ENCODE peak calls at places on chromosome 9, in seven cellular contexts. One of them, this sample, is unnamed. For H3K27me3, the result is how much of the 10 kb centered on the place peaks cover.

GRCh38 chr9:121154782-121155181 is 46.9 kb downstream of the RAB14 start:
- DNase-seq in colonic mucosa: no peak
- DNase-seq in IMR-90: peak
- DNase-seq in testis: no peak
- DNase-seq in GM23338: no peak
- DNase-seq in esophagus squamous epithelium: no peak
- DNase-seq in A673: no peak
- DNase-seq in this sample: no peak

GRCh38 chr9:83062011-83062652 is 810 bp downstream of the RASEF start:
- DNase-seq in GM23338: peak
- DNase-seq in A673: peak
- DNase-seq in esophagus squamous epithelium: no peak
- DNase-seq in IMR-90: peak
- DNase-seq in colonic mucosa: peak
- DNase-seq in testis: peak
- DNase-seq in this sample: no peak

GRCh38 chr9:131559416-131560000 is 14.2 kb downstream of the PRRT1B start:
- DNase-seq in esophagus squamous epithelium: no peak
- DNase-seq in A673: no peak
- DNase-seq in IMR-90: no peak
- DNase-seq in testis: no peak
- DNase-seq in GM23338: no peak
- DNase-seq in colonic mucosa: no peak
- DNase-seq in this sample: no peak

GRCh38 chr9:249025-249424 is 34.4 kb downstream of the DOCK8 start:
- DNase-seq in A673: no peak
- DNase-seq in GM23338: no peak
- DNase-seq in colonic mucosa: no peak
- DNase-seq in IMR-90: no peak
- DNase-seq in testis: no peak
- DNase-seq in esophagus squamous epithelium: no peak
- DNase-seq in this sample: no peak

GRCh38 chr9:75197521-75197920 is 109.2 kb downstream of the OSTF1 start:
- DNase-seq in IMR-90: no peak
- DNase-seq in GM23338: no peak
- DNase-seq in testis: no peak
- DNase-seq in A673: peak
- DNase-seq in colonic mucosa: no peak
- DNase-seq in esophagus squamous epithelium: no peak
- DNase-seq in this sample: no peak

GRCh38 chr9:10050016-10050415 is 562.8 kb downstream of the PTPRD start:
- DNase-seq in esophagus squamous epithelium: no peak
- DNase-seq in colonic mucosa: no peak
- DNase-seq in A673: no peak
- DNase-seq in testis: no peak
- DNase-seq in IMR-90: peak
- DNase-seq in GM23338: no peak
- DNase-seq in this sample: no peak

GRCh38 chr9:125374443-125375309 is 113.0 kb downstream of the GAPVD1 start:
- DNase-seq in testis: peak
- DNase-seq in IMR-90: peak
- DNase-seq in GM23338: peak
- DNase-seq in A673: peak
- DNase-seq in colonic mucosa: peak
- DNase-seq in esophagus squamous epithelium: no peak
- DNase-seq in this sample: peak

GRCh38 chr9:2526071-2526862 is 95.3 kb upstream of the VLDLR start:
- DNase-seq in A673: no peak
- DNase-seq in esophagus squamous epithelium: no peak
- DNase-seq in GM23338: no peak
- DNase-seq in IMR-90: no peak
- DNase-seq in colonic mucosa: no peak
- DNase-seq in testis: no peak
- DNase-seq in this sample: no peak

GRCh38 chr9:137550958-137551655 is 572 bp upstream of the MRPL41 start:
- DNase-seq in colonic mucosa: no peak
- DNase-seq in IMR-90: peak
- DNase-seq in testis: no peak
- DNase-seq in esophagus squamous epithelium: no peak
- DNase-seq in A673: no peak
- DNase-seq in GM23338: peak
- DNase-seq in this sample: no peak

GRCh38 chr9:76827286-76828080 is 63.2 kb downstream of the PCA3 start:
- DNase-seq in testis: no peak
- DNase-seq in colonic mucosa: no peak
- DNase-seq in GM23338: no peak
- DNase-seq in A673: no peak
- DNase-seq in IMR-90: no peak
- DNase-seq in esophagus squamous epithelium: no peak
- DNase-seq in this sample: no peak

GRCh38 chr9:6959275-6960000 is 201.7 kb downstream of the KDM4C start:
- DNase-seq in esophagus squamous epithelium: no peak
- DNase-seq in testis: no peak
- DNase-seq in IMR-90: no peak
- DNase-seq in GM23338: no peak
- DNase-seq in A673: peak
- DNase-seq in colonic mucosa: no peak
- DNase-seq in this sample: no peak

GRCh38 chr9:33143241-33143642 is 23.9 kb downstream of the B4GALT1 start:
- DNase-seq in testis: peak
- DNase-seq in esophagus squamous epithelium: no peak
- DNase-seq in IMR-90: peak
- DNase-seq in GM23338: no peak
- DNase-seq in colonic mucosa: no peak
- DNase-seq in A673: peak
- DNase-seq in this sample: no peak

GRCh38 chr9:121059998-121060636 is 10.0 kb upstream of the C5 start:
- DNase-seq in testis: peak
- DNase-seq in colonic mucosa: peak
- DNase-seq in IMR-90: peak
- DNase-seq in esophagus squamous epithelium: no peak
- DNase-seq in A673: peak
- DNase-seq in GM23338: peak
- DNase-seq in this sample: no peak

GRCh38 chr9:34759432-34760134 is 49.6 kb upstream of the CCL21 start:
- DNase-seq in IMR-90: no peak
- DNase-seq in colonic mucosa: no peak
- DNase-seq in esophagus squamous epithelium: no peak
- DNase-seq in GM23338: no peak
- DNase-seq in A673: no peak
- DNase-seq in testis: no peak
- DNase-seq in this sample: no peak

GRCh38 chr9:125517577-125517976 is 189.4 kb downstream of the MAPKAP1 start:
- DNase-seq in colonic mucosa: no peak
- DNase-seq in esophagus squamous epithelium: no peak
- DNase-seq in IMR-90: no peak
- DNase-seq in A673: no peak
- DNase-seq in testis: no peak
- DNase-seq in GM23338: peak
- DNase-seq in this sample: no peak

GRCh38 chr9:138098908-138099791 is 221.6 kb downstream of the CACNA1B start:
- DNase-seq in colonic mucosa: peak
- DNase-seq in IMR-90: no peak
- DNase-seq in testis: peak
- DNase-seq in A673: no peak
- DNase-seq in GM23338: no peak
- DNase-seq in esophagus squamous epithelium: no peak
- DNase-seq in this sample: no peak

GRCh38 chr9:75001719-75002421 is 26.2 kb downstream of the CARNMT1 start:
- DNase-seq in IMR-90: peak
- DNase-seq in esophagus squamous epithelium: no peak
- DNase-seq in testis: no peak
- DNase-seq in A673: peak
- DNase-seq in GM23338: peak
- DNase-seq in colonic mucosa: peak
- DNase-seq in this sample: no peak

GRCh38 chr9:2640570-2640969 is 19.0 kb downstream of the VLDLR start:
- DNase-seq in esophagus squamous epithelium: no peak
- DNase-seq in A673: no peak
- DNase-seq in colonic mucosa: no peak
- DNase-seq in GM23338: no peak
- DNase-seq in testis: no peak
- DNase-seq in IMR-90: no peak
- DNase-seq in this sample: no peak

GRCh38 chr9:97703437-97704326 is 6.5 kb upstream of the XPA start:
- DNase-seq in esophagus squamous epithelium: no peak
- DNase-seq in GM23338: no peak
- DNase-seq in colonic mucosa: no peak
- DNase-seq in testis: no peak
- DNase-seq in IMR-90: peak
- DNase-seq in A673: no peak
- DNase-seq in this sample: peak

GRCh38 chr9:77763566-77763965 is 115.4 kb upstream of the GNA14 start:
- DNase-seq in colonic mucosa: no peak
- DNase-seq in A673: no peak
- DNase-seq in testis: no peak
- DNase-seq in IMR-90: no peak
- DNase-seq in esophagus squamous epithelium: no peak
- DNase-seq in GM23338: no peak
- DNase-seq in this sample: no peak

GRCh38 chr9:35553670-35554543 is 51.2 kb upstream of the TESK1 start:
- DNase-seq in A673: peak
- DNase-seq in IMR-90: peak
- DNase-seq in testis: peak
- DNase-seq in esophagus squamous epithelium: no peak
- DNase-seq in GM23338: peak
- DNase-seq in colonic mucosa: peak
- DNase-seq in this sample: peak

GRCh38 chr9:115327441-115328122 is 209.6 kb upstream of the TNC start:
- DNase-seq in colonic mucosa: no peak
- DNase-seq in A673: no peak
- DNase-seq in IMR-90: peak
- DNase-seq in esophagus squamous epithelium: no peak
- DNase-seq in GM23338: no peak
- DNase-seq in testis: no peak
- DNase-seq in this sample: no peak

GRCh38 chr9:136995370-136995769 is 998 bp downstream of the CLIC3 start:
- DNase-seq in esophagus squamous epithelium: no peak
- DNase-seq in testis: no peak
- DNase-seq in A673: no peak
- DNase-seq in IMR-90: no peak
- DNase-seq in GM23338: no peak
- DNase-seq in colonic mucosa: no peak
- DNase-seq in this sample: no peak

GRCh38 chr9:123564652-123565051 is 208.7 kb downstream of the CRB2 start:
- DNase-seq in IMR-90: no peak
- DNase-seq in colonic mucosa: no peak
- DNase-seq in GM23338: no peak
- DNase-seq in esophagus squamous epithelium: no peak
- DNase-seq in testis: no peak
- DNase-seq in A673: no peak
- DNase-seq in this sample: no peak

GRCh38 chr9:123561055-123561454 is 205.1 kb downstream of the CRB2 start:
- DNase-seq in colonic mucosa: no peak
- DNase-seq in testis: no peak
- DNase-seq in A673: no peak
- DNase-seq in GM23338: peak
- DNase-seq in esophagus squamous epithelium: no peak
- DNase-seq in IMR-90: no peak
- DNase-seq in this sample: no peak

GRCh38 chr9:123567013-123567412 is 211.0 kb downstream of the CRB2 start:
- DNase-seq in testis: no peak
- DNase-seq in esophagus squamous epithelium: no peak
- DNase-seq in IMR-90: no peak
- DNase-seq in GM23338: no peak
- DNase-seq in colonic mucosa: no peak
- DNase-seq in A673: no peak
- DNase-seq in this sample: no peak

GRCh38 chr9:123568691-123569342 is 212.8 kb downstream of the CRB2 start:
- DNase-seq in colonic mucosa: no peak
- DNase-seq in esophagus squamous epithelium: no peak
- DNase-seq in A673: peak
- DNase-seq in GM23338: no peak
- DNase-seq in testis: peak
- DNase-seq in IMR-90: peak
- DNase-seq in this sample: no peak

GRCh38 chr9:123562844-123563346 is 206.9 kb downstream of the CRB2 start:
- DNase-seq in testis: peak
- DNase-seq in esophagus squamous epithelium: no peak
- DNase-seq in A673: no peak
- DNase-seq in colonic mucosa: no peak
- DNase-seq in GM23338: no peak
- DNase-seq in IMR-90: peak
- DNase-seq in this sample: no peak
- H3K27me3 ChIP-seq in testis: under half
- H3K27me3 ChIP-seq in esophagus squamous epithelium: under half
- H3K27me3 ChIP-seq in A673: under half
- H3K27me3 ChIP-seq in colonic mucosa: under half
- H3K27me3 ChIP-seq in GM23338: under half
- H3K27me3 ChIP-seq in IMR-90: under half
- H3K27me3 ChIP-seq in this sample: under half

GRCh38 chr9:19656704-19657103 is 132.1 kb downstream of the SLC24A2 start:
- DNase-seq in GM23338: no peak
- DNase-seq in testis: no peak
- DNase-seq in colonic mucosa: no peak
- DNase-seq in esophagus squamous epithelium: no peak
- DNase-seq in A673: no peak
- DNase-seq in IMR-90: no peak
- DNase-seq in this sample: no peak
- H3K27ac ChIP-seq in GM23338: no peak
- H3K27ac ChIP-seq in testis: no peak
- H3K27ac ChIP-seq in colonic mucosa: no peak
- H3K27ac ChIP-seq in esophagus squamous epithelium: no peak
- H3K27ac ChIP-seq in A673: no peak
- H3K27ac ChIP-seq in IMR-90: no peak
- H3K27ac ChIP-seq in this sample: no peak

DNA sequence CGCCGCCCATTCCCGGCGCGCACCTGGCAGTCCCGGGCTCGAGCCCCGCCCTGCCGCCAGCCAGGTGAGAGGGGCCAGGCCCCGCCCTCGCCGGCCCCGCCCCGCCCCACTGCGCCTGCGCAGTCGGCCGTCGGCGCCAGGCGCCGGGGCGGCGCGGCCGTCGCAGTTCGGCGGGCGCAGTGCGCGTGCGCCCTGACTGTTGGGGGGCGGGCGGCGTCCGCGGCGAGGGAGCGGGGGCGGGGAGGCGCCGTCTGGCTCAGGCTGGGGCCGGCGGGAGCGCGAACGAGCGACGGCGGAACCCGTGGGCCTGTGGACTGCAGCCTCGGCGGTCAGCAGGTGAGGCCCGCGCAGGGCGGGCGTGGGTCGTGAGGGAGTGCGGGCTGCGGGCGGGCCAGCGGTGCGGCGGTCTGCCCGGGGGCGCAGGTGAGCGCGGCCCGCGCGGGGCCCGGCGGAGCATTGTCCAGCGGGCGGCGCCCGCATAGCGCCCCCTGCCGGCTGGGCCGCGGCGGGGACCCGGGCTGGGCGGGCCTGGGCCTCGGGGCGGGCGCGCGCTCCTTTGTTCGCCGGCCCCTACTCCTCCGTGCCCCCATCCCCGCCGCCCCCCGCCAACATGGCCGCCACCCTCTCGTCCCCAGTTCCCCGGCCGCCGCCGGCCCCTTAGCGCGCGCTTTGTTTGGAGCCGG is at the start of gene SPIN1:
- DNase-seq in colonic mucosa: peak
- DNase-seq in A673: peak
- DNase-seq in IMR-90: peak
- DNase-seq in testis: peak
- DNase-seq in GM23338: peak
- DNase-seq in esophagus squamous epithelium: no peak
- DNase-seq in this sample: peak
- TF ChIP-seq CTCF in colonic mucosa: no peak
- TF ChIP-seq CTCF in A673: no peak
- TF ChIP-seq CTCF in IMR-90: peak
- TF ChIP-seq CTCF in testis: peak
- TF ChIP-seq CTCF in GM23338: no peak
- TF ChIP-seq CTCF in esophagus squamous epithelium: peak
- TF ChIP-seq CTCF in this sample: no peak

GRCh38 chr9:85347541-85347940 is 394.2 kb downstream of the AGTPBP1 start:
- DNase-seq in IMR-90: no peak
- DNase-seq in esophagus squamous epithelium: no peak
- DNase-seq in GM23338: no peak
- DNase-seq in colonic mucosa: no peak
- DNase-seq in testis: no peak
- DNase-seq in A673: no peak
- DNase-seq in this sample: no peak
- H3K27me3 ChIP-seq in IMR-90: under half
- H3K27me3 ChIP-seq in esophagus squamous epithelium: under half
- H3K27me3 ChIP-seq in GM23338: under half
- H3K27me3 ChIP-seq in colonic mucosa: under half
- H3K27me3 ChIP-seq in testis: under half
- H3K27me3 ChIP-seq in A673: under half
- H3K27me3 ChIP-seq in this sample: under half